ENCODE peak calls at places on chromosomes 13 and 19, in eight cellular contexts. One of them, this sample, is unnamed.

GRCh38 chr13:113655358-113656014 is 2.5 kb downstream of the ATP4B start:
- DNase-seq in SK-N-SH: no peak
- DNase-seq in HL-60: no peak
- DNase-seq in GM23338: no peak
- DNase-seq in stomach: peak; percentile 10
- DNase-seq in esophagus muscularis mucosa: no peak
- DNase-seq in Panc1: no peak
- DNase-seq in HCT116: no peak
- DNase-seq in this sample: no peak

GRCh38 chr19:49997709-49998108 is 27.5 kb downstream of the VRK3 start:
- DNase-seq in stomach: no peak
- DNase-seq in SK-N-SH: peak; percentile 78
- DNase-seq in GM23338: peak; percentile 85
- DNase-seq in HCT116: peak; percentile 49
- DNase-seq in esophagus muscularis mucosa: no peak
- DNase-seq in Panc1: no peak
- DNase-seq in HL-60: peak; percentile 47
- DNase-seq in this sample: no peak

GRCh38 chr19:43797118-43797517 is 5.1 kb downstream of the LYPD5 start:
- DNase-seq in stomach: no peak
- DNase-seq in SK-N-SH: no peak
- DNase-seq in HCT116: no peak
- DNase-seq in esophagus muscularis mucosa: no peak
- DNase-seq in Panc1: no peak
- DNase-seq in GM23338: no peak
- DNase-seq in HL-60: no peak
- DNase-seq in this sample: no peak

GRCh38 chr19:53958168-53958571 is 4.6 kb upstream of the CACNG8 start:
- DNase-seq in GM23338: peak; percentile 96
- DNase-seq in HL-60: no peak
- DNase-seq in Panc1: no peak
- DNase-seq in stomach: no peak
- DNase-seq in HCT116: no peak
- DNase-seq in SK-N-SH: peak; percentile 92
- DNase-seq in esophagus muscularis mucosa: no peak
- DNase-seq in this sample: no peak

GRCh38 chr13:70668293-70668692 is 560.0 kb upstream of the KLHL1 start:
- DNase-seq in Panc1: no peak
- DNase-seq in esophagus muscularis mucosa: no peak
- DNase-seq in SK-N-SH: no peak
- DNase-seq in stomach: no peak
- DNase-seq in HCT116: no peak
- DNase-seq in GM23338: peak; percentile 73
- DNase-seq in HL-60: no peak
- DNase-seq in this sample: no peak

GRCh38 chr19:33815410-33816340 is 19.0 kb downstream of the KCTD15 start:
- DNase-seq in esophagus muscularis mucosa: no peak
- DNase-seq in Panc1: no peak
- DNase-seq in GM23338: no peak
- DNase-seq in SK-N-SH: peak; percentile 55
- DNase-seq in stomach: no peak
- DNase-seq in HL-60: peak; percentile 34
- DNase-seq in HCT116: no peak
- DNase-seq in this sample: no peak

GRCh38 chr13:113187263-113187669 is 21.2 kb downstream of the PCID2 start:
- DNase-seq in GM23338: no peak
- DNase-seq in stomach: peak; percentile 72
- DNase-seq in Panc1: peak; percentile 91
- DNase-seq in SK-N-SH: peak; percentile 45
- DNase-seq in esophagus muscularis mucosa: no peak
- DNase-seq in HL-60: no peak
- DNase-seq in HCT116: peak; percentile 98
- DNase-seq in this sample: no peak

GRCh38 chr19:43784251-43784980 is 3.6 kb upstream of the KCNN4 start:
- DNase-seq in Panc1: no peak
- DNase-seq in esophagus muscularis mucosa: no peak
- DNase-seq in HL-60: peak; percentile 55
- DNase-seq in HCT116: peak; percentile 77
- DNase-seq in SK-N-SH: no peak
- DNase-seq in GM23338: no peak
- DNase-seq in stomach: peak; percentile 62
- DNase-seq in this sample: no peak

GRCh38 chr19:18669524-18669817 is 14.0 kb upstream of the CRTC1 start:
- DNase-seq in stomach: no peak
- DNase-seq in GM23338: no peak
- DNase-seq in HCT116: no peak
- DNase-seq in Panc1: no peak
- DNase-seq in HL-60: no peak
- DNase-seq in esophagus muscularis mucosa: no peak
- DNase-seq in SK-N-SH: no peak
- DNase-seq in this sample: no peak

GRCh38 chr19:7637374-7638256 is 705 bp downstream of the STXBP2 start:
- DNase-seq in stomach: peak; percentile 73
- DNase-seq in HCT116: no peak
- DNase-seq in Panc1: no peak
- DNase-seq in GM23338: no peak
- DNase-seq in esophagus muscularis mucosa: no peak
- DNase-seq in SK-N-SH: no peak
- DNase-seq in HL-60: peak; percentile 67
- DNase-seq in this sample: no peak

GRCh38 chr13:98575009-98575866 is 1.7 kb downstream of the STK24 start:
- DNase-seq in SK-N-SH: no peak
- DNase-seq in esophagus muscularis mucosa: no peak
- DNase-seq in GM23338: no peak
- DNase-seq in HL-60: no peak
- DNase-seq in stomach: no peak
- DNase-seq in HCT116: no peak
- DNase-seq in Panc1: no peak
- DNase-seq in this sample: no peak

GRCh38 chr19:44657211-44657921 is 13.7 kb downstream of the PVR start:
- DNase-seq in Panc1: no peak
- DNase-seq in stomach: peak; percentile 71
- DNase-seq in esophagus muscularis mucosa: no peak
- DNase-seq in GM23338: peak; percentile 90
- DNase-seq in HL-60: peak; percentile 72
- DNase-seq in SK-N-SH: peak; percentile 86
- DNase-seq in HCT116: no peak
- DNase-seq in this sample: peak; percentile 28

GRCh38 chr19:18377026-18377425 is 8.9 kb upstream of the GDF15 start:
- DNase-seq in HL-60: no peak
- DNase-seq in Panc1: no peak
- DNase-seq in SK-N-SH: no peak
- DNase-seq in stomach: peak; percentile 63
- DNase-seq in HCT116: no peak
- DNase-seq in GM23338: no peak
- DNase-seq in esophagus muscularis mucosa: no peak
- DNase-seq in this sample: no peak

GRCh38 chr13:61413572-61413971 is 2.1 kb downstream of the PCDH20 start:
- DNase-seq in HCT116: no peak
- DNase-seq in Panc1: no peak
- DNase-seq in HL-60: no peak
- DNase-seq in stomach: no peak
- DNase-seq in SK-N-SH: peak; percentile 55
- DNase-seq in GM23338: peak; percentile 33
- DNase-seq in esophagus muscularis mucosa: no peak
- DNase-seq in this sample: no peak

GRCh38 chr13:113052206-113052605 is 53.4 kb upstream of the F7 start:
- DNase-seq in Panc1: no peak
- DNase-seq in SK-N-SH: no peak
- DNase-seq in HL-60: no peak
- DNase-seq in HCT116: no peak
- DNase-seq in stomach: no peak
- DNase-seq in GM23338: no peak
- DNase-seq in esophagus muscularis mucosa: no peak
- DNase-seq in this sample: no peak

GRCh38 chr19:32349724-32350475 is 4.5 kb downstream of the ZNF507 start:
- DNase-seq in HCT116: no peak
- DNase-seq in GM23338: no peak
- DNase-seq in HL-60: no peak
- DNase-seq in esophagus muscularis mucosa: no peak
- DNase-seq in SK-N-SH: no peak
- DNase-seq in Panc1: no peak
- DNase-seq in stomach: no peak
- DNase-seq in this sample: no peak

GRCh38 chr13:42119875-42120274 is 71.4 kb downstream of the DGKH start:
- DNase-seq in esophagus muscularis mucosa: no peak
- DNase-seq in Panc1: no peak
- DNase-seq in HCT116: no peak
- DNase-seq in GM23338: no peak
- DNase-seq in stomach: no peak
- DNase-seq in HL-60: no peak
- DNase-seq in SK-N-SH: no peak
- DNase-seq in this sample: no peak

GRCh38 chr19:18637644-18638630 is 1.1 kb downstream of the KLHL26 start:
- DNase-seq in esophagus muscularis mucosa: no peak
- DNase-seq in SK-N-SH: no peak
- DNase-seq in HCT116: peak; percentile 32
- DNase-seq in stomach: peak; percentile 73
- DNase-seq in HL-60: peak; percentile 26
- DNase-seq in Panc1: no peak
- DNase-seq in GM23338: peak; percentile 54
- DNase-seq in this sample: no peak

GRCh38 chr13:27168870-27169525 is 2.6 kb downstream of the USP12 start:
- DNase-seq in stomach: no peak
- DNase-seq in HCT116: no peak
- DNase-seq in Panc1: no peak
- DNase-seq in GM23338: no peak
- DNase-seq in esophagus muscularis mucosa: no peak
- DNase-seq in SK-N-SH: no peak
- DNase-seq in HL-60: no peak
- DNase-seq in this sample: no peak

GRCh38 chr19:55537741-55538111 is 793 bp upstream of the SBK2 start:
- DNase-seq in HCT116: no peak
- DNase-seq in SK-N-SH: no peak
- DNase-seq in stomach: no peak
- DNase-seq in GM23338: peak; percentile 78
- DNase-seq in esophagus muscularis mucosa: no peak
- DNase-seq in HL-60: no peak
- DNase-seq in Panc1: no peak
- DNase-seq in this sample: no peak

GRCh38 chr13:24148414-24149305 is 11.9 kb upstream of the SPATA13 start:
- DNase-seq in HL-60: no peak
- DNase-seq in Panc1: peak; percentile 91
- DNase-seq in esophagus muscularis mucosa: no peak
- DNase-seq in SK-N-SH: no peak
- DNase-seq in HCT116: peak; percentile 96
- DNase-seq in GM23338: peak; percentile 72
- DNase-seq in stomach: peak; percentile 70
- DNase-seq in this sample: no peak
- TF ChIP-seq POLR2AphosphoS5 in HL-60: no peak
- TF ChIP-seq POLR2AphosphoS5 in Panc1: peak; percentile 67
- TF ChIP-seq POLR2AphosphoS5 in esophagus muscularis mucosa: peak; percentile 41
- TF ChIP-seq POLR2AphosphoS5 in SK-N-SH: no peak
- TF ChIP-seq POLR2AphosphoS5 in HCT116: peak; percentile 59
- TF ChIP-seq POLR2AphosphoS5 in GM23338: no peak
- TF ChIP-seq POLR2AphosphoS5 in stomach: peak; percentile 75
- TF ChIP-seq POLR2AphosphoS5 in this sample: no peak

GRCh38 chr19:10010939-10011338 is 635 bp upstream of the COL5A3 start:
- DNase-seq in HL-60: no peak
- DNase-seq in stomach: no peak
- DNase-seq in esophagus muscularis mucosa: no peak
- DNase-seq in SK-N-SH: peak; percentile 3
- DNase-seq in GM23338: no peak
- DNase-seq in Panc1: no peak
- DNase-seq in HCT116: no peak
- DNase-seq in this sample: no peak

GRCh38 chr19:10010247-10010691 is at the start of gene COL5A3:
- DNase-seq in GM23338: peak; percentile 72
- DNase-seq in HL-60: no peak
- DNase-seq in esophagus muscularis mucosa: peak; percentile 92
- DNase-seq in HCT116: no peak
- DNase-seq in SK-N-SH: peak; percentile 51
- DNase-seq in Panc1: no peak
- DNase-seq in stomach: peak; percentile 27
- DNase-seq in this sample: no peak

GRCh38 chr19:10013834-10014618 is 743 bp downstream of the RDH8 start:
- DNase-seq in HCT116: no peak
- DNase-seq in stomach: no peak
- DNase-seq in HL-60: no peak
- DNase-seq in SK-N-SH: peak; percentile 2
- DNase-seq in Panc1: no peak
- DNase-seq in GM23338: no peak
- DNase-seq in esophagus muscularis mucosa: peak; percentile 79
- DNase-seq in this sample: no peak

GRCh38 chr19:10011974-10012373 is 1.3 kb upstream of the RDH8 start:
- DNase-seq in Panc1: no peak
- DNase-seq in SK-N-SH: peak; percentile 12
- DNase-seq in HL-60: no peak
- DNase-seq in stomach: no peak
- DNase-seq in esophagus muscularis mucosa: no peak
- DNase-seq in HCT116: no peak
- DNase-seq in GM23338: no peak
- DNase-seq in this sample: no peak

DNA sequence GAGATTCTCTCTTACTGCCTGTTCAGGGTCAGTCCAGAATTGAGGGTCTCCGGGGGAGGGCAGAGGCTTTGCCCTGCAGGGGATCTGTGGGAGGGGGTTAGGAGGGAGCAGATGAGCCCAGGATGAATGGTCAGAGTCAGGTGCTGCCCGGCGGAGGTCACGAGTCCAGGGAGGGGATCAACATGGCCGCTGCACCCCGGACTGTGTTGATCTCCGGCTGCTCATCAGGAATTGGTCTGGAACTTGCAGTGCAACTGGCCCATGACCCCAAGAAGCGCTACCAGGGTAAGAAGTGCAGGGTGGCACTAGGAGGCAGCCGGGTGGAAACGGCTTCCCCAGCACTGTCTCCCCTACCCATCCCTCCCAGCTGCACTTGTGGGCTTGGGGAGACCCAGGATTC is at the start of gene RDH8:
- DNase-seq in stomach: no peak
- DNase-seq in Panc1: no peak
- DNase-seq in HL-60: no peak
- DNase-seq in esophagus muscularis mucosa: peak; percentile 88
- DNase-seq in GM23338: no peak
- DNase-seq in HCT116: no peak
- DNase-seq in SK-N-SH: peak; percentile 18
- DNase-seq in this sample: no peak
- TF ChIP-seq POLR2AphosphoS5 in stomach: no peak
- TF ChIP-seq POLR2AphosphoS5 in Panc1: no peak
- TF ChIP-seq POLR2AphosphoS5 in HL-60: no peak
- TF ChIP-seq POLR2AphosphoS5 in esophagus muscularis mucosa: no peak
- TF ChIP-seq POLR2AphosphoS5 in GM23338: no peak
- TF ChIP-seq POLR2AphosphoS5 in HCT116: no peak
- TF ChIP-seq POLR2AphosphoS5 in SK-N-SH: no peak
- TF ChIP-seq POLR2AphosphoS5 in this sample: no peak

GRCh38 chr19:39934584-39935233 is at the start of gene FCGBP:
- DNase-seq in HCT116: no peak
- DNase-seq in Panc1: no peak
- DNase-seq in esophagus muscularis mucosa: no peak
- DNase-seq in SK-N-SH: no peak
- DNase-seq in GM23338: no peak
- DNase-seq in HL-60: no peak
- DNase-seq in stomach: peak; percentile 66
- DNase-seq in this sample: no peak
- TF ChIP-seq POLR2AphosphoS5 in HCT116: no peak
- TF ChIP-seq POLR2AphosphoS5 in Panc1: no peak
- TF ChIP-seq POLR2AphosphoS5 in esophagus muscularis mucosa: no peak
- TF ChIP-seq POLR2AphosphoS5 in SK-N-SH: no peak
- TF ChIP-seq POLR2AphosphoS5 in GM23338: no peak
- TF ChIP-seq POLR2AphosphoS5 in HL-60: no peak
- TF ChIP-seq POLR2AphosphoS5 in stomach: no peak
- TF ChIP-seq POLR2AphosphoS5 in this sample: no peak

GRCh38 chr13:92573467-92574057 is 653.0 kb upstream of the GPC6 start:
- DNase-seq in esophagus muscularis mucosa: no peak
- DNase-seq in stomach: no peak
- DNase-seq in HL-60: peak; percentile 12
- DNase-seq in GM23338: peak; percentile 84
- DNase-seq in Panc1: no peak
- DNase-seq in SK-N-SH: peak; percentile 2
- DNase-seq in HCT116: no peak
- DNase-seq in this sample: no peak
- TF ChIP-seq POLR2AphosphoS5 in esophagus muscularis mucosa: no peak
- TF ChIP-seq POLR2AphosphoS5 in stomach: no peak
- TF ChIP-seq POLR2AphosphoS5 in HL-60: no peak
- TF ChIP-seq POLR2AphosphoS5 in GM23338: no peak
- TF ChIP-seq POLR2AphosphoS5 in Panc1: no peak
- TF ChIP-seq POLR2AphosphoS5 in SK-N-SH: no peak
- TF ChIP-seq POLR2AphosphoS5 in HCT116: no peak
- TF ChIP-seq POLR2AphosphoS5 in this sample: no peak